ENCODE peak calls at places on chromosome 7, in six cellular contexts. One of them, this sample, is unnamed.

GRCh38 chr7:101923276-101923985 is 106.0 kb downstream of the CUX1 start:
- DNase-seq in IMR-90: peak; percentile 55
- DNase-seq in H9: no peak
- DNase-seq in neuronal stem cell: no peak
- DNase-seq in H1: no peak
- DNase-seq in mesenchymal stem cell: no peak
- DNase-seq in this sample: peak; percentile 91

GRCh38 chr7:21898265-21898930 is 47.3 kb downstream of the CDCA7L start:
- DNase-seq in IMR-90: no peak
- DNase-seq in H9: no peak
- DNase-seq in neuronal stem cell: no peak
- DNase-seq in H1: no peak
- DNase-seq in mesenchymal stem cell: no peak
- DNase-seq in this sample: peak; percentile 6

GRCh38 chr7:7938471-7938870 is 30.1 kb upstream of the GLCCI1 start:
- DNase-seq in IMR-90: no peak
- DNase-seq in H9: no peak
- DNase-seq in neuronal stem cell: no peak
- DNase-seq in H1: no peak
- DNase-seq in mesenchymal stem cell: no peak
- DNase-seq in this sample: peak; percentile 52

GRCh38 chr7:150992833-150993302 is 2.1 kb downstream of the NOS3 start:
- DNase-seq in IMR-90: no peak
- DNase-seq in H9: peak; percentile 91
- DNase-seq in neuronal stem cell: peak; percentile 85
- DNase-seq in H1: no peak
- DNase-seq in mesenchymal stem cell: peak; percentile 54
- DNase-seq in this sample: no peak

GRCh38 chr7:34160261-34160752 is 255.0 kb downstream of the BMPER start:
- DNase-seq in IMR-90: peak; percentile 92
- DNase-seq in H9: no peak
- DNase-seq in neuronal stem cell: no peak
- DNase-seq in H1: no peak
- DNase-seq in mesenchymal stem cell: peak; percentile 91
- DNase-seq in this sample: peak; percentile 90

GRCh38 chr7:116356979-116357378 is 142.6 kb upstream of the CAV2 start:
- DNase-seq in IMR-90: peak; percentile 33
- DNase-seq in H9: no peak
- DNase-seq in neuronal stem cell: no peak
- DNase-seq in H1: no peak
- DNase-seq in mesenchymal stem cell: peak; percentile 67
- DNase-seq in this sample: no peak

GRCh38 chr7:36597099-36597773 is 127.1 kb downstream of the AOAH start:
- DNase-seq in IMR-90: no peak
- DNase-seq in H9: no peak
- DNase-seq in neuronal stem cell: no peak
- DNase-seq in H1: no peak
- DNase-seq in mesenchymal stem cell: peak; percentile 17
- DNase-seq in this sample: peak; percentile 12

GRCh38 chr7:80134536-80135305 is at the start of gene GNAI1:
- DNase-seq in IMR-90: peak; percentile 74
- DNase-seq in H9: peak; percentile 86
- DNase-seq in neuronal stem cell: peak; percentile 79
- DNase-seq in H1: peak; percentile 21
- DNase-seq in mesenchymal stem cell: peak; percentile 87
- DNase-seq in this sample: peak; percentile 79

GRCh38 chr7:101555269-101555920 is 73.7 kb downstream of the MYL10 start:
- DNase-seq in IMR-90: no peak
- DNase-seq in H9: peak; percentile 14
- DNase-seq in neuronal stem cell: no peak
- DNase-seq in H1: no peak
- DNase-seq in mesenchymal stem cell: no peak
- DNase-seq in this sample: no peak

GRCh38 chr7:89023146-89023545 is 227.6 kb upstream of the TEX47 start:
- DNase-seq in IMR-90: no peak
- DNase-seq in H9: no peak
- DNase-seq in neuronal stem cell: no peak
- DNase-seq in H1: no peak
- DNase-seq in mesenchymal stem cell: no peak
- DNase-seq in this sample: no peak

GRCh38 chr7:26454180-26454579 is 162.5 kb downstream of the SNX10 start:
- DNase-seq in IMR-90: no peak
- DNase-seq in H9: no peak
- DNase-seq in neuronal stem cell: no peak
- DNase-seq in H1: no peak
- DNase-seq in mesenchymal stem cell: peak; percentile 9
- DNase-seq in this sample: no peak

GRCh38 chr7:20993693-20994092 is 207.0 kb upstream of the SP8 start:
- DNase-seq in IMR-90: no peak
- DNase-seq in H9: no peak
- DNase-seq in neuronal stem cell: no peak
- DNase-seq in H1: no peak
- DNase-seq in mesenchymal stem cell: no peak
- DNase-seq in this sample: no peak

GRCh38 chr7:48161407-48162125 is 9.7 kb upstream of the ABCA13 start:
- DNase-seq in IMR-90: peak; percentile 10
- DNase-seq in H9: no peak
- DNase-seq in neuronal stem cell: no peak
- DNase-seq in H1: no peak
- DNase-seq in mesenchymal stem cell: no peak
- DNase-seq in this sample: no peak

GRCh38 chr7:100745184-100745583 is 11.8 kb downstream of the ZAN start:
- DNase-seq in IMR-90: peak; percentile 53
- DNase-seq in H9: no peak
- DNase-seq in neuronal stem cell: no peak
- DNase-seq in H1: no peak
- DNase-seq in mesenchymal stem cell: peak; percentile 71
- DNase-seq in this sample: peak; percentile 55

GRCh38 chr7:43362652-43363428 is 220.1 kb upstream of the STK17A start:
- DNase-seq in IMR-90: peak; percentile 16
- DNase-seq in H9: no peak
- DNase-seq in neuronal stem cell: no peak
- DNase-seq in H1: no peak
- DNase-seq in mesenchymal stem cell: peak; percentile 45
- DNase-seq in this sample: peak; percentile 50

GRCh38 chr7:148672041-148672440 is 26.7 kb upstream of the CUL1 start:
- DNase-seq in IMR-90: no peak
- DNase-seq in H9: no peak
- DNase-seq in neuronal stem cell: no peak
- DNase-seq in H1: no peak
- DNase-seq in mesenchymal stem cell: no peak
- DNase-seq in this sample: no peak

GRCh38 chr7:70313251-70313650 is 715.0 kb downstream of the AUTS2 start:
- DNase-seq in IMR-90: no peak
- DNase-seq in H9: no peak
- DNase-seq in neuronal stem cell: no peak
- DNase-seq in H1: no peak
- DNase-seq in mesenchymal stem cell: no peak
- DNase-seq in this sample: no peak

GRCh38 chr7:90530263-90530662 is 60.8 kb downstream of the PTTG1IP2 start:
- DNase-seq in IMR-90: peak; percentile 23
- DNase-seq in H9: no peak
- DNase-seq in neuronal stem cell: no peak
- DNase-seq in H1: no peak
- DNase-seq in mesenchymal stem cell: no peak
- DNase-seq in this sample: peak; percentile 12

GRCh38 chr7:88933285-88933684 is 137.7 kb upstream of the TEX47 start:
- DNase-seq in IMR-90: no peak
- DNase-seq in H9: no peak
- DNase-seq in neuronal stem cell: no peak
- DNase-seq in H1: no peak
- DNase-seq in mesenchymal stem cell: no peak
- DNase-seq in this sample: no peak

GRCh38 chr7:49187543-49188268 is 263.4 kb downstream of the CDC14C start:
- DNase-seq in IMR-90: no peak
- DNase-seq in H9: no peak
- DNase-seq in neuronal stem cell: no peak
- DNase-seq in H1: no peak
- DNase-seq in mesenchymal stem cell: no peak
- DNase-seq in this sample: no peak

DNA sequence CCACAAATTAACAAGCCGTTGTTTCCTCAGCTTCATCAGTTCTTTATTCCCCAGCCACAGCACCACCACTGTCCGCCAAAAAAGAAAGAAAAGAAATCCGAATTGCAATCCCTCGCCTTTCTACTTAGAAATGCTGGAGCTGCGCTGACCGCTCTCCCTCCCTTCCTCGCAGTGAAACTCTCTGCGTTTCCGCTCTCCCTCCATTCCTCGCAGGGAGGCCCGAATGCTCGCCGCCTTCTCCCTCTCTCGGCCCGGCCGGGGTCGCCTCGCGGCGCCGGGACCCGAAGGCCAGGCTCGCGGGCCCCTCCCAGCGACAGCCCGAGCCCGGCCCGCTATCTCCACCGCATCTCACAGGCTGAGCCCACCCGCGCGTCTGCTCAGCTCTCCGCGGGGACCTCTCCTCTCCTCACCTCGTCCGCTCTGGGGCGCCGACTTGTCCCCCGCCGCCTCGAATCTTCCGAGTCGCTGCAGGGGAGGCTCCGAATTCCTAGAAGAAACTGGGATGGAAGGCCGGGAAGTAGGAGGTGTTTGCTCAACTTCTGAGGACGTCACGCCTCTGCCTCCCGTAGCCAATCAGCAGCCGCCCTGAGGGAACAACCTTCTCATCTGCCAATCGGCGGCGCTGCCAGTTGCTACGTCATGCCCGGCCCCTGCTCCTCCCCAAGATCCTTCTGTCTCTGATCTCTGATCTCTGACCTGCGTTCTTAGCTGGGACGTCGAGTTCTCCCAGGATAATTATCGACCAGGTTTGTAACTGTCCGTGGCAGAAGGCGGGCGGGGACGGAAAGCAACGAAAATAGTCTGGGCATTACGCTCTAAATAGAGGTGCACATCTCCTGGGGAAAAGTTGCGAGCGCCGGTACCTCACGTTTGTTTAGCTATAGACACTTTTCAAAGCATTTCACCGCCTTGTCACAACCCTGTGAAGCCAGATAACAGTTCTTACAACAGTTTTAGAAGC is at the start of gene AASS:
- DNase-seq in IMR-90: peak; percentile 94
- DNase-seq in H9: peak; percentile 99
- DNase-seq in neuronal stem cell: peak; percentile 96
- DNase-seq in H1: peak; percentile 93
- DNase-seq in mesenchymal stem cell: peak; percentile 98
- DNase-seq in this sample: peak; percentile 98
- H3K18ac ChIP-seq in IMR-90: no peak within 1 kb of the TSS
- H3K18ac ChIP-seq in H9: peak within 1 kb of the TSS; percentile 78
- H3K18ac ChIP-seq in neuronal stem cell: peak within 1 kb of the TSS; percentile 94
- H3K18ac ChIP-seq in H1: peak within 1 kb of the TSS; percentile 84
- H3K18ac ChIP-seq in mesenchymal stem cell: peak within 1 kb of the TSS; percentile 61
- H3K18ac ChIP-seq in this sample: peak within 1 kb of the TSS; percentile 73

DNA sequence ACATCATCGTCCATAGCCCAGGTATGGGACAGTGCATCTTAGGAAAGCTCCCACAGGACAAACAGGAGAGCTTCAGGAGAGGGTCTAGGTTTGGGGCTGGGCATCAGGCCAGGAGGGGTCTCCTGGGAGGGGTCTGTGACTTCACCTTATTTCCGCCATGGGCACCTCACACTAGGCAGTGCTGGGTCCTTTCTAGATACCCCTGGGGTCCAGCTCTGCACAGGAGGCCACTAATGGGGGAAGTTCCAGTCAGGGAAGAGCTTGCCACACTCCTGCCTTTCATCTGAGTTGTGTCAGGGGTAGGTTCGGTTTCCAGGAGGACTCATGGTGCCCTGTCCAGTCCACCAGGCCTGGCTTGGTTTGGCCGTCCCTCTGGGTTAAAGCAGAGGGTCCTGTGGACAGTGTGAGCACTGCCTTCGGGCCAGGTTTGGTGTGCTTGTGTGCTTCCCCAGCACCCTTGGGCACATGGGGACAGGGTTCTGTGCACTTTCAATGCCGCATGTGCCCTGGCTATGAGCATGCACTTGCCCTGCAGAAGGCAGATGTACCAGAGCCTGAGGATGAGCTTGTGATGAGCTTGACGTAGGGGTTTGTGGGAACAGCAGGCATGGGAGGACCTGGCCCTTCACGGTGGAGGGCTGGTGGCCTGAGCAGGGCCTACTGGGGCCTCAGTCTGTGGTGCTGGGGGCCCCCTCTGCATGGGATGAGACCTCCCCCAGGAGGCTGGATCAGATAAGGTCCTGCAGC is 377.7 kb upstream of the NUPR2 start:
- DNase-seq in IMR-90: no peak
- DNase-seq in H9: no peak
- DNase-seq in neuronal stem cell: no peak
- DNase-seq in H1: no peak
- DNase-seq in mesenchymal stem cell: no peak
- DNase-seq in this sample: no peak
- H3K9me3 ChIP-seq in IMR-90: peaks cover 55% of the 10 kb centered on the region
- H3K9me3 ChIP-seq in H9: peaks cover 83% of the 10 kb centered on the region
- H3K9me3 ChIP-seq in neuronal stem cell: peaks cover 61% of the 10 kb centered on the region
- H3K9me3 ChIP-seq in H1: peaks cover 82% of the 10 kb centered on the region
- H3K9me3 ChIP-seq in mesenchymal stem cell: peaks cover 65% of the 10 kb centered on the region
- H3K9me3 ChIP-seq in this sample: peaks cover 66% of the 10 kb centered on the region

GRCh38 chr7:35437619-35438275 is 183.8 kb upstream of the TBX20 start:
- DNase-seq in IMR-90: no peak
- DNase-seq in H9: no peak
- DNase-seq in neuronal stem cell: no peak
- DNase-seq in H1: no peak
- DNase-seq in mesenchymal stem cell: no peak
- DNase-seq in this sample: no peak

GRCh38 chr7:35430547-35431153 is 176.8 kb upstream of the TBX20 start:
- DNase-seq in IMR-90: no peak
- DNase-seq in H9: peak; percentile 68
- DNase-seq in neuronal stem cell: no peak
- DNase-seq in H1: no peak
- DNase-seq in mesenchymal stem cell: no peak
- DNase-seq in this sample: peak; percentile 73

GRCh38 chr7:35436452-35436851 is 182.6 kb upstream of the TBX20 start:
- DNase-seq in IMR-90: no peak
- DNase-seq in H9: no peak
- DNase-seq in neuronal stem cell: no peak
- DNase-seq in H1: no peak
- DNase-seq in mesenchymal stem cell: no peak
- DNase-seq in this sample: no peak
- H2BK5ac ChIP-seq in IMR-90: no peak overlapping the region
- H2BK5ac ChIP-seq in H9: no peak overlapping the region
- H2BK5ac ChIP-seq in neuronal stem cell: no peak overlapping the region
- H2BK5ac ChIP-seq in H1: no peak overlapping the region
- H2BK5ac ChIP-seq in mesenchymal stem cell: no peak overlapping the region
- H2BK5ac ChIP-seq in this sample: peak overlapping the region; percentile 9

GRCh38 chr7:131620673-131621609 is 64.5 kb upstream of the PODXL start:
- DNase-seq in IMR-90: peak; percentile 72
- DNase-seq in H9: peak; percentile 59
- DNase-seq in neuronal stem cell: no peak
- DNase-seq in H1: no peak
- DNase-seq in mesenchymal stem cell: peak; percentile 68
- DNase-seq in this sample: peak; percentile 7

GRCh38 chr7:131616487-131616886 is 60.1 kb upstream of the PODXL start:
- DNase-seq in IMR-90: no peak
- DNase-seq in H9: no peak
- DNase-seq in neuronal stem cell: no peak
- DNase-seq in H1: no peak
- DNase-seq in mesenchymal stem cell: no peak
- DNase-seq in this sample: no peak

GRCh38 chr7:131618391-131618790 is 62.0 kb upstream of the PODXL start:
- DNase-seq in IMR-90: no peak
- DNase-seq in H9: no peak
- DNase-seq in neuronal stem cell: no peak
- DNase-seq in H1: no peak
- DNase-seq in mesenchymal stem cell: peak; percentile 56
- DNase-seq in this sample: peak; percentile 38

GRCh38 chr7:131621652-131622051 is 65.2 kb upstream of the PODXL start:
- DNase-seq in IMR-90: no peak
- DNase-seq in H9: no peak
- DNase-seq in neuronal stem cell: no peak
- DNase-seq in H1: no peak
- DNase-seq in mesenchymal stem cell: no peak
- DNase-seq in this sample: no peak

GRCh38 chr7:131619336-131620305 is 63.2 kb upstream of the PODXL start:
- DNase-seq in IMR-90: peak; percentile 42
- DNase-seq in H9: no peak
- DNase-seq in neuronal stem cell: no peak
- DNase-seq in H1: no peak
- DNase-seq in mesenchymal stem cell: no peak
- DNase-seq in this sample: no peak
- H3K18ac ChIP-seq in IMR-90: no peak overlapping the region
- H3K18ac ChIP-seq in H9: peak overlapping the region; percentile 56
- H3K18ac ChIP-seq in neuronal stem cell: peak overlapping the region; percentile 55
- H3K18ac ChIP-seq in H1: peak overlapping the region; percentile 93
- H3K18ac ChIP-seq in mesenchymal stem cell: no peak overlapping the region
- H3K18ac ChIP-seq in this sample: no peak overlapping the region

This sample was measured in trophoblast cell.